ENCODE peak calls at places on chromosomes 12 and 14, in seven cellular contexts. Z is HT-29, K is kidney epithelial cell, Q is LoVo, J is type B pancreatic cell, O is NAMALWA, E is Calu3. U is an unnamed sample.

GRCh38 chr14:70888151-70888499 is 19.1 kb upstream of the PCNX1 start:
- DNase-seq in O (no peak), Q (no peak), J (no peak), E (no peak), Z (no peak), K (no peak), U (no peak)

GRCh38 chr14:93002851-93003298 is 79.9 kb downstream of the CHGA start:
- DNase-seq in Z (no peak), K (no peak), O (no peak), Q (no peak), E (no peak), J (no peak), U (no peak)

GRCh38 chr14:26125039-26125438 is 472.8 kb downstream of the NOVA1 start:
- DNase-seq in E (no peak), J (no peak), Q (no peak), K (no peak), O (no peak), Z (no peak), U (no peak)

GRCh38 chr12:68530965-68531364 is 79.7 kb upstream of the RAP1B start:
- DNase-seq in J (no peak), Z (no peak), E (no peak), O (no peak), Q (no peak), K (peak; percentile 31), U (no peak)

GRCh38 chr12:57148469-57149308 is 1.3 kb upstream of the LRP1-AS start:
- DNase-seq in K (no peak), E (no peak), J (no peak), Q (no peak), O (no peak), Z (no peak), U (no peak)

GRCh38 chr12:13864081-13864673 is 117.2 kb downstream of the GRIN2B start:
- DNase-seq in K (peak; percentile 50), J (peak; percentile 73), O (peak; percentile 83), Q (peak; percentile 82), E (peak; percentile 77), Z (peak; percentile 80), U (peak; percentile 78)

GRCh38 chr14:55073856-55074255 is 22.4 kb downstream of the MAPK1IP1L start:
- DNase-seq in O (no peak), J (no peak), Z (no peak), K (no peak), Q (no peak), E (no peak), U (no peak)

GRCh38 chr14:55744321-55744720 is 164.3 kb downstream of the KTN1 start:
- DNase-seq in K (no peak), J (no peak), Q (no peak), E (no peak), Z (no peak), O (no peak), U (no peak)

GRCh38 chr12:53231859-53232640 is at the start of gene RARG:
- DNase-seq in Z (peak; percentile 82), O (peak; percentile 58), E (peak; percentile 78), J (no peak), K (no peak), Q (peak; percentile 70), U (peak; percentile 57)